ENCODE peak calls at places on chromosomes 13 and 19, in five cellular contexts. One of them, this sample, is unnamed.
A peak's percentile ranks its signal among the peaks of the same experiment; 100 is the strongest.

GRCh38 chr13:67549331-67549730 is 319.2 kb upstream of the PCDH9 start:
- DNase-seq in upper lobe of left lung: no peak
- DNase-seq in HepG2: no peak
- DNase-seq in sigmoid colon: no peak
- DNase-seq in breast epithelium: no peak
- DNase-seq in this sample: no peak

GRCh38 chr19:28633223-28634030 is 579.5 kb downstream of the UQCRFS1 start:
- DNase-seq in HepG2: no peak
- DNase-seq in upper lobe of left lung: peak; percentile 64
- DNase-seq in sigmoid colon: no peak
- DNase-seq in breast epithelium: no peak
- DNase-seq in this sample: peak; percentile 57

GRCh38 chr13:68509734-68510621 is 1279.8 kb upstream of the PCDH9 start:
- DNase-seq in HepG2: no peak
- DNase-seq in sigmoid colon: no peak
- DNase-seq in breast epithelium: no peak
- DNase-seq in upper lobe of left lung: no peak
- DNase-seq in this sample: no peak

GRCh38 chr13:32284927-32285632 is 30.1 kb downstream of the ZAR1L start:
- DNase-seq in sigmoid colon: no peak
- DNase-seq in upper lobe of left lung: no peak
- DNase-seq in breast epithelium: no peak
- DNase-seq in HepG2: peak; percentile 68
- DNase-seq in this sample: no peak

GRCh38 chr13:63455938-63456337 is 2040.3 kb upstream of the PCDH20 start:
- DNase-seq in breast epithelium: no peak
- DNase-seq in sigmoid colon: no peak
- DNase-seq in HepG2: no peak
- DNase-seq in upper lobe of left lung: no peak
- DNase-seq in this sample: no peak

GRCh38 chr13:43805071-43805468 is 18.3 kb upstream of the ENOX1 start:
- DNase-seq in upper lobe of left lung: no peak
- DNase-seq in HepG2: peak; percentile 12
- DNase-seq in sigmoid colon: no peak
- DNase-seq in breast epithelium: no peak
- DNase-seq in this sample: no peak

GRCh38 chr13:44523176-44524017 is 52.7 kb downstream of the TSC22D1 start:
- DNase-seq in breast epithelium: no peak
- DNase-seq in sigmoid colon: no peak
- DNase-seq in upper lobe of left lung: no peak
- DNase-seq in HepG2: peak; percentile 67
- DNase-seq in this sample: no peak

GRCh38 chr13:64457976-64458375 is 2772.2 kb downstream of the PCDH9 start:
- DNase-seq in sigmoid colon: no peak
- DNase-seq in breast epithelium: no peak
- DNase-seq in HepG2: no peak
- DNase-seq in upper lobe of left lung: no peak
- DNase-seq in this sample: no peak

GRCh38 chr19:11265177-11265784 is 3.0 kb upstream of the DOCK6 start:
- DNase-seq in breast epithelium: no peak
- DNase-seq in upper lobe of left lung: no peak
- DNase-seq in HepG2: no peak
- DNase-seq in sigmoid colon: no peak
- DNase-seq in this sample: no peak

GRCh38 chr19:42143341-42144234 is 11.3 kb upstream of the POU2F2 start:
- DNase-seq in upper lobe of left lung: no peak
- DNase-seq in breast epithelium: no peak
- DNase-seq in sigmoid colon: no peak
- DNase-seq in HepG2: no peak
- DNase-seq in this sample: no peak

GRCh38 chr19:13058951-13059660 is 43.6 kb downstream of the LYL1 start:
- DNase-seq in sigmoid colon: no peak
- DNase-seq in upper lobe of left lung: no peak
- DNase-seq in breast epithelium: no peak
- DNase-seq in HepG2: no peak
- DNase-seq in this sample: no peak

GRCh38 chr19:35937345-35938281 is 1.4 kb downstream of the LRFN3 start:
- DNase-seq in HepG2: no peak
- DNase-seq in sigmoid colon: no peak
- DNase-seq in upper lobe of left lung: no peak
- DNase-seq in breast epithelium: no peak
- DNase-seq in this sample: no peak

GRCh38 chr13:51920267-51920666 is 58.5 kb downstream of the CCDC70 start:
- DNase-seq in sigmoid colon: no peak
- DNase-seq in HepG2: no peak
- DNase-seq in upper lobe of left lung: no peak
- DNase-seq in breast epithelium: no peak
- DNase-seq in this sample: no peak

GRCh38 chr13:44969858-44970484 is 19.3 kb downstream of the NUFIP1 start:
- DNase-seq in upper lobe of left lung: no peak
- DNase-seq in HepG2: peak; percentile 49
- DNase-seq in breast epithelium: no peak
- DNase-seq in sigmoid colon: no peak
- DNase-seq in this sample: no peak

GRCh38 chr13:51861728-51862300 is at the start of gene CCDC70:
- DNase-seq in upper lobe of left lung: no peak
- DNase-seq in breast epithelium: no peak
- DNase-seq in HepG2: no peak
- DNase-seq in sigmoid colon: no peak
- DNase-seq in this sample: no peak

GRCh38 chr13:92575782-92576181 is 650.8 kb upstream of the GPC6 start:
- DNase-seq in upper lobe of left lung: no peak
- DNase-seq in sigmoid colon: no peak
- DNase-seq in HepG2: no peak
- DNase-seq in breast epithelium: no peak
- DNase-seq in this sample: no peak

GRCh38 chr19:10935371-10936059 is 6.9 kb downstream of the TIMM29 start:
- DNase-seq in breast epithelium: no peak
- DNase-seq in HepG2: no peak
- DNase-seq in upper lobe of left lung: no peak
- DNase-seq in sigmoid colon: no peak
- DNase-seq in this sample: no peak

GRCh38 chr13:109755997-109756396 is 30.4 kb downstream of the IRS2 start:
- DNase-seq in breast epithelium: no peak
- DNase-seq in sigmoid colon: no peak
- DNase-seq in upper lobe of left lung: no peak
- DNase-seq in HepG2: no peak
- DNase-seq in this sample: no peak

GRCh38 chr13:43720780-43721397 is 65.9 kb downstream of the ENOX1 start:
- DNase-seq in upper lobe of left lung: no peak
- DNase-seq in breast epithelium: no peak
- DNase-seq in HepG2: no peak
- DNase-seq in sigmoid colon: no peak
- DNase-seq in this sample: no peak

GRCh38 chr13:102651392-102651791 is 43.5 kb downstream of the METTL21C start:
- DNase-seq in HepG2: no peak
- DNase-seq in sigmoid colon: no peak
- DNase-seq in upper lobe of left lung: no peak
- DNase-seq in breast epithelium: no peak
- DNase-seq in this sample: no peak

GRCh38 chr19:10587022-10587838 is at the start of gene AP1M2:
- DNase-seq in upper lobe of left lung: peak; percentile 65
- DNase-seq in breast epithelium: no peak
- DNase-seq in sigmoid colon: no peak
- DNase-seq in HepG2: no peak
- DNase-seq in this sample: peak; percentile 69

GRCh38 chr19:8306235-8307054 is 1.7 kb downstream of the CD320 start:
- DNase-seq in HepG2: no peak
- DNase-seq in sigmoid colon: peak; percentile 60
- DNase-seq in breast epithelium: peak; percentile 51
- DNase-seq in upper lobe of left lung: peak; percentile 19
- DNase-seq in this sample: peak; percentile 59

GRCh38 chr13:93814658-93815057 is 588.1 kb downstream of the GPC6 start:
- DNase-seq in HepG2: no peak
- DNase-seq in sigmoid colon: no peak
- DNase-seq in breast epithelium: no peak
- DNase-seq in upper lobe of left lung: no peak
- DNase-seq in this sample: no peak

GRCh38 chr19:1864480-1865171 is 1.2 kb upstream of the KLF16 start:
- DNase-seq in HepG2: peak; percentile 66
- DNase-seq in sigmoid colon: peak; percentile 84
- DNase-seq in breast epithelium: peak; percentile 76
- DNase-seq in upper lobe of left lung: peak; percentile 82
- DNase-seq in this sample: peak; percentile 83

GRCh38 chr13:85864963-85865530 is 65.8 kb upstream of the SLITRK6 start:
- DNase-seq in HepG2: peak; percentile 6
- DNase-seq in sigmoid colon: no peak
- DNase-seq in breast epithelium: no peak
- DNase-seq in upper lobe of left lung: no peak
- DNase-seq in this sample: no peak

GRCh38 chr13:25478186-25478585 is 106.4 kb downstream of the ATP8A2 start:
- DNase-seq in sigmoid colon: no peak
- DNase-seq in HepG2: peak; percentile 44
- DNase-seq in breast epithelium: no peak
- DNase-seq in upper lobe of left lung: no peak
- DNase-seq in this sample: no peak

GRCh38 chr13:100209857-100210580 is 121.1 kb downstream of the PCCA start:
- DNase-seq in upper lobe of left lung: no peak
- DNase-seq in breast epithelium: no peak
- DNase-seq in sigmoid colon: no peak
- DNase-seq in HepG2: no peak
- DNase-seq in this sample: no peak

GRCh38 chr13:106449096-106449495 is 86.4 kb downstream of the EFNB2 start:
- DNase-seq in upper lobe of left lung: no peak
- DNase-seq in breast epithelium: no peak
- DNase-seq in HepG2: no peak
- DNase-seq in sigmoid colon: no peak
- DNase-seq in this sample: no peak

GRCh38 chr19:532578-533484 is 1.3 kb downstream of the CDC34 start:
- DNase-seq in upper lobe of left lung: peak; percentile 65
- DNase-seq in sigmoid colon: peak; percentile 94
- DNase-seq in breast epithelium: peak; percentile 70
- DNase-seq in HepG2: peak; percentile 60
- DNase-seq in this sample: peak; percentile 68
- TF ChIP-seq POLR2A in upper lobe of left lung: peak; percentile 13
- TF ChIP-seq POLR2A in sigmoid colon: no peak
- TF ChIP-seq POLR2A in breast epithelium: no peak
- TF ChIP-seq POLR2A in HepG2: no peak
- TF ChIP-seq POLR2A in this sample: no peak

GRCh38 chr19:20233105-20233504 is 66.1 kb downstream of the ZNF486 start:
- DNase-seq in upper lobe of left lung: peak; percentile 61
- DNase-seq in sigmoid colon: no peak
- DNase-seq in breast epithelium: no peak
- DNase-seq in HepG2: no peak
- DNase-seq in this sample: peak; percentile 44

GRCh38 chr19:20243629-20244028 is 76.6 kb downstream of the ZNF486 start:
- DNase-seq in HepG2: no peak
- DNase-seq in sigmoid colon: no peak
- DNase-seq in upper lobe of left lung: no peak
- DNase-seq in breast epithelium: no peak
- DNase-seq in this sample: no peak

GRCh38 chr19:20235156-20235555 is 68.1 kb downstream of the ZNF486 start:
- DNase-seq in breast epithelium: no peak
- DNase-seq in HepG2: no peak
- DNase-seq in sigmoid colon: no peak
- DNase-seq in upper lobe of left lung: no peak
- DNase-seq in this sample: no peak

DNA sequence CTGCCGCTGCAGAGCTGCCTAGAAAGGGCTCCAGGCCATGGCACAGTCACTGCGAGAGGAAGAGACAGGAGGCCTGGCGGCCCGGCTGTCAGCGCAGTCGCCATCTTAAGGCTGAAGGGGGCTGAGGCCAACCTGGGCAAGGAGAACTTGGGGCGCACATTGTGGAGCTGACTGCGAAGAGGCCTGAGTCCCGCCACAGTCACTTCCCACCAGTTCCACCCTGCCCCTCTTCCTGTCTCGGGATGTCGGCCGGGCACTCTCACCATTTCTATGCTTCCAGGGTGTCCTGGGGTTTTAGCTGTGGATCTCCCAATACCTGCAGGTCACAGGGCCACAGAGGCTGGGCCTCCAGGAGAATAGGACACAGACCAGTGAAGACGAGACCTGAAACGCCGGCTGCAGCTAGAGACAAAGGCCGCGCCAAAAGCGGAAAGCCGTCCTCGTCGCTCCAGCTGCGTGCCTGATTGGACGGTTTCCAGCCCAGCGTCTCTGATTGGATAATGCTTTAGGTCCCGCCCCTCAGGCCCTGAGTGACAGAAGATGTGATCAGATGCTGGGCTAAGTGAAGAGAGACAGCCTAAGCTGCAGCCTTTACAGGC is 71.1 kb downstream of the ZNF486 start:
- DNase-seq in HepG2: no peak
- DNase-seq in upper lobe of left lung: peak; percentile 88
- DNase-seq in breast epithelium: peak; percentile 93
- DNase-seq in sigmoid colon: peak; percentile 94
- DNase-seq in this sample: peak; percentile 90
- TF ChIP-seq POLR2AphosphoS5 in HepG2: no peak
- TF ChIP-seq POLR2AphosphoS5 in upper lobe of left lung: no peak
- TF ChIP-seq POLR2AphosphoS5 in breast epithelium: no peak
- TF ChIP-seq POLR2AphosphoS5 in sigmoid colon: no peak
- TF ChIP-seq POLR2AphosphoS5 in this sample: no peak

GRCh38 chr13:49636705-49637104 is 8.4 kb downstream of the ARL11 start:
- DNase-seq in upper lobe of left lung: no peak
- DNase-seq in sigmoid colon: no peak
- DNase-seq in breast epithelium: no peak
- DNase-seq in HepG2: no peak
- DNase-seq in this sample: no peak
- H3K4me1 ChIP-seq in upper lobe of left lung: peaks cover 10% of the 10 kb centered on the region
- H3K4me1 ChIP-seq in sigmoid colon: no peaks in the 10 kb centered on the region
- H3K4me1 ChIP-seq in breast epithelium: no peaks in the 10 kb centered on the region
- H3K4me1 ChIP-seq in HepG2: peaks cover 9% of the 10 kb centered on the region
- H3K4me1 ChIP-seq in this sample: no peaks in the 10 kb centered on the region

GRCh38 chr19:754530-754929 is 3.6 kb downstream of the MISP start:
- DNase-seq in upper lobe of left lung: no peak
- DNase-seq in sigmoid colon: no peak
- DNase-seq in HepG2: no peak
- DNase-seq in breast epithelium: no peak
- DNase-seq in this sample: peak; percentile 61

GRCh38 chr19:750640-751423 is at the start of gene MISP:
- DNase-seq in HepG2: no peak
- DNase-seq in breast epithelium: no peak
- DNase-seq in sigmoid colon: no peak
- DNase-seq in upper lobe of left lung: peak; percentile 81
- DNase-seq in this sample: peak; percentile 95

GRCh38 chr19:755063-755462 is 4.2 kb downstream of the MISP start:
- DNase-seq in upper lobe of left lung: no peak
- DNase-seq in HepG2: no peak
- DNase-seq in sigmoid colon: no peak
- DNase-seq in breast epithelium: no peak
- DNase-seq in this sample: peak; percentile 90

GRCh38 chr19:751501-752341 is 809 bp downstream of the MISP start:
- DNase-seq in HepG2: peak; percentile 53
- DNase-seq in sigmoid colon: no peak
- DNase-seq in upper lobe of left lung: peak; percentile 61
- DNase-seq in breast epithelium: no peak
- DNase-seq in this sample: peak; percentile 91

GRCh38 chr19:752652-753517 is 2.0 kb downstream of the MISP start:
- DNase-seq in sigmoid colon: peak; percentile 82
- DNase-seq in upper lobe of left lung: peak; percentile 86
- DNase-seq in HepG2: peak; percentile 92
- DNase-seq in breast epithelium: peak; percentile 71
- DNase-seq in this sample: peak; percentile 95
- TF ChIP-seq POLR2A in sigmoid colon: no peak
- TF ChIP-seq POLR2A in upper lobe of left lung: peak; percentile 44
- TF ChIP-seq POLR2A in HepG2: no peak
- TF ChIP-seq POLR2A in breast epithelium: no peak
- TF ChIP-seq POLR2A in this sample: peak; percentile 73

GRCh38 chr13:114016321-114017027 is 42.6 kb upstream of the C13orf46 start:
- DNase-seq in sigmoid colon: no peak
- DNase-seq in HepG2: no peak
- DNase-seq in upper lobe of left lung: no peak
- DNase-seq in breast epithelium: no peak
- DNase-seq in this sample: no peak
- TF ChIP-seq POLR2AphosphoS5 in sigmoid colon: no peak
- TF ChIP-seq POLR2AphosphoS5 in HepG2: no peak
- TF ChIP-seq POLR2AphosphoS5 in upper lobe of left lung: no peak
- TF ChIP-seq POLR2AphosphoS5 in breast epithelium: no peak
- TF ChIP-seq POLR2AphosphoS5 in this sample: no peak

GRCh38 chr13:112870737-112871287 is 98.2 kb upstream of the MCF2L start:
- DNase-seq in upper lobe of left lung: no peak
- DNase-seq in HepG2: no peak
- DNase-seq in sigmoid colon: peak; percentile 48
- DNase-seq in breast epithelium: no peak
- DNase-seq in this sample: no peak
- H3K4me1 ChIP-seq in upper lobe of left lung: no peaks in the 10 kb centered on the region
- H3K4me1 ChIP-seq in HepG2: peaks cover 6% of the 10 kb centered on the region
- H3K4me1 ChIP-seq in sigmoid colon: no peaks in the 10 kb centered on the region
- H3K4me1 ChIP-seq in breast epithelium: no peaks in the 10 kb centered on the region
- H3K4me1 ChIP-seq in this sample: no peaks in the 10 kb centered on the region